ENCODE peak calls at places on chromosomes 1 and 21, in nine cellular contexts. O is SJSA1, H is lung, Q is AG04450, T is tibial nerve, E is pancreas, L is colonic mucosa, P is lower lobe of right lung, C is stomach. Y is an unnamed sample.
A peak's percentile ranks its signal among the peaks of the same experiment; 100 is the strongest.

GRCh38 chr1:30005972-30006619 is 717.3 kb downstream of the MATN1 start:
- DNase-seq in C (no peak), P (no peak), L (no peak), T (no peak), E (no peak), H (no peak), Q (no peak), O (no peak), Y (no peak)

GRCh38 chr1:230090194-230090711 is 23.2 kb downstream of the GALNT2 start:
- DNase-seq in H (no peak), O (peak; percentile 64), Q (no peak), T (no peak), C (no peak), E (no peak), P (no peak), L (no peak), Y (no peak)

GRCh38 chr1:186213225-186213607 is 161.8 kb downstream of the TPR start:
- DNase-seq in P (no peak), L (no peak), E (no peak), C (no peak), H (no peak), Q (no peak), O (no peak), T (no peak), Y (no peak)

GRCh38 chr1:8090241-8090702 is 64.2 kb upstream of the ERRFI1 start:
- DNase-seq in H (no peak), L (no peak), E (no peak), T (no peak), C (no peak), Q (no peak), O (peak; percentile 58), P (no peak), Y (no peak)

GRCh38 chr1:19034721-19035120 is 78.2 kb upstream of the IFFO2 start:
- DNase-seq in E (no peak), L (no peak), O (no peak), C (no peak), T (no peak), Q (no peak), P (peak; percentile 32), H (no peak), Y (no peak)

GRCh38 chr21:35614412-35614901 is 445.9 kb downstream of the SETD4 start:
- DNase-seq in E (no peak), L (no peak), H (no peak), C (no peak), Q (no peak), O (peak; percentile 54), T (no peak), P (no peak), Y (no peak)

GRCh38 chr1:52920791-52921291 is 699 bp downstream of the ECHDC2 start:
- DNase-seq in T (peak; percentile 11), O (no peak), C (peak; percentile 43), P (peak; percentile 57), L (peak; percentile 52), H (no peak), E (peak; percentile 78), Q (no peak), Y (peak; percentile 24)

GRCh38 chr1:88670462-88670861 is 13.6 kb upstream of the PKN2 start:
- DNase-seq in C (no peak), H (no peak), Q (no peak), T (no peak), E (no peak), L (no peak), P (no peak), O (no peak), Y (no peak)

GRCh38 chr1:79929356-79929755 is 922.8 kb upstream of the ADGRL4 start:
- DNase-seq in L (no peak), E (no peak), Q (no peak), T (no peak), P (no peak), H (no peak), C (no peak), O (no peak), Y (no peak)

GRCh38 chr1:28246427-28246832 is 10.5 kb downstream of the ATP5IF1 start:
- DNase-seq in T (no peak), C (no peak), E (no peak), Q (no peak), P (no peak), O (no peak), L (peak; percentile 68), H (no peak), Y (no peak)

GRCh38 chr1:155794605-155795265 is 62.3 kb downstream of the GON4L start:
- DNase-seq in P (no peak), L (no peak), E (no peak), C (no peak), O (no peak), T (no peak), Q (peak; percentile 34), H (no peak), Y (no peak)

GRCh38 chr1:8708259-8708658 is 109.2 kb downstream of the RERE start:
- DNase-seq in C (no peak), Q (no peak), L (no peak), P (no peak), H (no peak), E (no peak), O (no peak), T (no peak), Y (no peak)

GRCh38 chr21:42022906-42023305 is 12.7 kb upstream of the ZBTB21 start:
- DNase-seq in E (no peak), H (no peak), O (no peak), P (no peak), L (no peak), T (no peak), Q (no peak), C (no peak), Y (no peak)

GRCh38 chr1:23548704-23549143 is 10.6 kb downstream of the ID3 start:
- DNase-seq in Q (no peak), O (no peak), P (peak; percentile 62), T (no peak), H (no peak), E (no peak), L (no peak), C (no peak), Y (no peak)

GRCh38 chr1:53605181-53605580 is 133.8 kb downstream of the GLIS1 start:
- DNase-seq in P (no peak), T (no peak), H (no peak), O (no peak), Q (no peak), E (peak; percentile 28), C (no peak), L (no peak), Y (no peak)

GRCh38 chr1:97814121-97814520 is 106.7 kb downstream of the DPYD start:
- DNase-seq in C (no peak), H (no peak), E (no peak), L (no peak), T (no peak), Q (no peak), O (no peak), P (no peak), Y (no peak)

GRCh38 chr1:12113433-12114339 is 50.6 kb downstream of the TNFRSF8 start:
- DNase-seq in Q (peak; percentile 38), P (no peak), H (no peak), O (no peak), E (no peak), C (no peak), T (no peak), L (no peak), Y (no peak)

GRCh38 chr1:49297783-49298182 is 521.1 kb upstream of the BEND5 start:
- DNase-seq in P (no peak), O (no peak), L (no peak), E (no peak), H (no peak), C (no peak), T (no peak), Q (no peak), Y (no peak)
- H3K9me3 ChIP-seq in P (no peaks in the 10 kb centered on the region), O (peaks cover 15% of the 10 kb centered on the region), L (no peaks in the 10 kb centered on the region), E (no peaks in the 10 kb centered on the region), H (peaks cover 4% of the 10 kb centered on the region), C (no peaks in the 10 kb centered on the region), T (no peaks in the 10 kb centered on the region), Q (peaks cover 15% of the 10 kb centered on the region), Y (no peaks in the 10 kb centered on the region)

GRCh38 chr21:44018813-44019567 is 6.9 kb downstream of the TRAPPC10 start:
- DNase-seq in C (no peak), T (no peak), O (no peak), Q (no peak), P (no peak), H (no peak), L (no peak), E (no peak), Y (no peak)
- H3K4me3 ChIP-seq in C (no peak overlapping the region), T (no peak overlapping the region), O (no peak overlapping the region), Q (no peak overlapping the region), P (no peak overlapping the region), H (no peak overlapping the region), L (no peak overlapping the region), E (no peak overlapping the region), Y (no peak overlapping the region)

GRCh38 chr1:2976180-2976562 is 45.1 kb upstream of the ACTRT2 start:
- DNase-seq in O (peak; percentile 39), T (no peak), P (no peak), H (no peak), E (peak; percentile 59), C (peak; percentile 26), L (no peak), Q (no peak), Y (no peak)
- H3K9me3 ChIP-seq in O (no peaks in the 10 kb centered on the region), T (no peaks in the 10 kb centered on the region), P (no peaks in the 10 kb centered on the region), H (no peaks in the 10 kb centered on the region), E (no peaks in the 10 kb centered on the region), C (no peaks in the 10 kb centered on the region), L (no peaks in the 10 kb centered on the region), Q (peaks cover 89% of the 10 kb centered on the region), Y (no peaks in the 10 kb centered on the region)

GRCh38 chr1:154500533-154500932 is 1.5 kb upstream of the TDRD10 start:
- DNase-seq in T (no peak), L (no peak), Q (no peak), O (no peak), H (no peak), P (no peak), C (no peak), E (no peak), Y (no peak)
- H3K4me3 ChIP-seq in T (no peak overlapping the region), L (peak overlapping the region; percentile 39), Q (no peak overlapping the region), O (no peak overlapping the region), H (peak overlapping the region; percentile 48), P (peak overlapping the region; percentile 72), C (peak overlapping the region; percentile 46), E (no peak overlapping the region), Y (peak overlapping the region; percentile 68)

GRCh38 chr21:27683292-27683691 is 716.4 kb upstream of the ADAMTS5 start:
- DNase-seq in L (no peak), C (no peak), H (no peak), P (no peak), T (no peak), Q (no peak), O (no peak), E (no peak), Y (no peak)
- H3K9me3 ChIP-seq in L (no peaks in the 10 kb centered on the region), C (no peaks in the 10 kb centered on the region), H (no peaks in the 10 kb centered on the region), P (no peaks in the 10 kb centered on the region), T (peaks cover 1% of the 10 kb centered on the region), Q (peaks cover 4% of the 10 kb centered on the region), O (no peaks in the 10 kb centered on the region), E (no peaks in the 10 kb centered on the region), Y (no peaks in the 10 kb centered on the region)